ENCODE peak calls at places on chromosomes 6 and 20, in four cellular contexts. D is adrenal gland, S is stomach, H is IMR-90. C is an unnamed sample.

GRCh38 chr6:6870914-6871313 is 236.8 kb upstream of the RREB1 start:
- DNase-seq in D (no peak), S (no peak), H (no peak), C (no peak)

GRCh38 chr6:12137480-12137879 is 125.4 kb downstream of the HIVEP1 start:
- DNase-seq in D (peak; percentile 69), S (peak; percentile 52), H (peak; percentile 85), C (peak; percentile 56)

GRCh38 chr6:125201961-125202729 is 48.6 kb downstream of the TPD52L1 start:
- DNase-seq in D (peak; percentile 80), S (peak; percentile 67), H (peak; percentile 94), C (peak; percentile 52)

GRCh38 chr6:24951831-24952299 is 16.1 kb upstream of the RIPOR2 start:
- DNase-seq in D (no peak), S (no peak), H (no peak), C (no peak)

GRCh38 chr20:61779176-61779965 is 286.3 kb downstream of the TAF4 start:
- DNase-seq in D (no peak), S (no peak), H (no peak), C (no peak)

GRCh38 chr6:24574809-24575208 is 71.2 kb downstream of the KIAA0319 start:
- DNase-seq in D (no peak), S (no peak), H (no peak), C (no peak)

GRCh38 chr6:206264-206663 is 86.0 kb upstream of the DUSP22 start:
- DNase-seq in D (no peak), S (no peak), H (no peak), C (no peak)

GRCh38 chr6:166411721-166412151 is 29.0 kb upstream of the MPC1 start:
- DNase-seq in D (no peak), S (no peak), H (no peak), C (no peak)

GRCh38 chr6:26327450-26328264 is 37.3 kb upstream of the BTN3A2 start:
- DNase-seq in D (no peak), S (no peak), H (peak; percentile 81), C (no peak)

GRCh38 chr6:111105578-111105977 is 18.3 kb downstream of the SLC16A10 start:
- DNase-seq in D (peak; percentile 82), S (peak; percentile 92), H (peak; percentile 31), C (peak; percentile 77)

GRCh38 chr6:22152871-22153270 is 144.0 kb downstream of the PRL start:
- DNase-seq in D (no peak), S (no peak), H (no peak), C (no peak)

GRCh38 chr20:20549699-20550098 is 162.7 kb downstream of the RALGAPA2 start:
- DNase-seq in D (no peak), S (no peak), H (peak; percentile 73), C (no peak)

GRCh38 chr6:14474816-14475215 is 357.2 kb downstream of the CD83 start:
- DNase-seq in D (no peak), S (no peak), H (no peak), C (no peak)

GRCh38 chr6:124372076-124372475 is 568.4 kb downstream of the NKAIN2 start:
- DNase-seq in D (no peak), S (no peak), H (no peak), C (no peak)

GRCh38 chr6:54354608-54355007 is 46.4 kb downstream of the TINAG start:
- DNase-seq in D (no peak), S (no peak), H (no peak), C (no peak)

GRCh38 chr6:90406142-90406794 is 109.6 kb upstream of the BACH2 start:
- DNase-seq in D (no peak), S (no peak), H (peak; percentile 80), C (no peak)

GRCh38 chr20:24584538-24585356 is 115.3 kb downstream of the SYNDIG1 start:
- DNase-seq in D (no peak), S (no peak), H (peak; percentile 59), C (no peak)

GRCh38 chr6:64815718-64816117 is 891.3 kb downstream of the EYS start:
- DNase-seq in D (no peak), S (no peak), H (no peak), C (no peak)

GRCh38 chr6:122735618-122736017 is 43.9 kb upstream of the FABP7 start:
- DNase-seq in D (no peak), S (no peak), H (no peak), C (no peak)

GRCh38 chr20:20796766-20797415 is 84.4 kb upstream of the RALGAPA2 start:
- DNase-seq in D (no peak), S (no peak), H (no peak), C (no peak)

GRCh38 chr20:33777831-33778230 is 33.3 kb upstream of the CHMP4B start:
- DNase-seq in D (no peak), S (no peak), H (no peak), C (no peak)

GRCh38 chr6:72819609-72820008 is 197.7 kb downstream of the KCNQ5 start:
- DNase-seq in D (no peak), S (no peak), H (no peak), C (peak; percentile 14)

GRCh38 chr6:14726816-14727493 is 518.9 kb upstream of the JARID2 start:
- DNase-seq in D (no peak), S (no peak), H (peak; percentile 23), C (no peak)

GRCh38 chr20:58790440-58790839 is 60.3 kb downstream of the GNAS-AS1 start:
- DNase-seq in D (no peak), S (no peak), H (no peak), C (no peak)

GRCh38 chr20:25173321-25173720 is 22.2 kb upstream of the ENTPD6 start:
- DNase-seq in D (no peak), S (no peak), H (no peak), C (no peak)

GRCh38 chr20:59386819-59387218 is 86.4 kb downstream of the EDN3 start:
- DNase-seq in D (no peak), S (no peak), H (no peak), C (no peak)

DNA sequence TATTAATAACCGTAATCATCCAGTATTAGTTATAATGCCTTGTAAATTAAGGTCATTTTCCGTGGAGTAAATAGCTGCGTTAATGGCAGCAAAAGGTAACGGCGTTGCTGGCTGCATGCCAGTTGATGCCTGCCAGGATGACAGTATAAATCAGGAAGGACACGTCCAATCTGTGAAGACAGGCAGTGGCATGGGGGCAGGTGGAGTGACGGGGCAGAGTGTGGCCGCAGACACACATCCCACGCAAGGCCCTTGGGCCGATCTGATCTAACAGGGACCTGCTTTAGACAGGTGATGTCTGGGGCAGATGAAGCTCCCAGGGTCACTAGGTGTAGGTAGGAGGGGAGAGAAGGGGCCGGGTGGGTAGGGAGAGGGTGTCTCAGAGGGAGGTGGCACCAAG is 49.1 kb downstream of the KCNB1 start:
- DNase-seq in D (no peak), S (no peak), H (no peak), C (no peak)
- TF ChIP-seq POLR2A in D (no peak), S (no peak), H (no peak), C (no peak)

DNA sequence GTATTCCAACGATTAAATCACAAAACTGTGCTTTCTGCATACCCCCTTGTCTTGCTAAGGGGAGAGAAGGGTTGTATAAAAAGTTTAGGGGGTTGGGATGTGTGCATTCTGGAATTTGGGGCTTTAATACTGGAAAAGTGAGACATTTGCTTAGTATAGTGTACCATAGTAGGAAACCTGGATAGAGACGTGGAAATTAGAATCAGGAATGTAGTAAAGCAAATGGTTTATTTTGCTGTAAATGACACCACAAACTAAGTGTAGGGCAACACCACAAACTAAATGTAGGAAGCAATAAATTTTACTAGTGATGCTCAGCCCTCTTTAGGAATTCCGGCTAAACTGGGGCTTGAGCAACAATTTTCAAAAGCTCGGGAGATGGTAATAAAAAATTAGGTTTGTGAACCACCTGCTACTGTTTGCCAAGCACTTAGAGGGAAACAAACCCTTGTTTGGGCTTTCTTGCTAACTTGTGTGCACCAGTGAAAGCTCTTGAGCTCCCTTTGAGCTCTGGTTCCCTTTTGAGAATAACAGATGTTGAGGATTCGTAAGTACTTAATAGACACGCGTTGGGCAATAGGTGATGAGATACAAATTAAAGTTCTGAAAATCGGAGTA is 13.8 kb downstream of the BRD2 start:
- DNase-seq in D (no peak), S (no peak), H (no peak), C (no peak)
- TF ChIP-seq POLR2A in D (no peak), S (no peak), H (peak; percentile 33), C (no peak)

DNA sequence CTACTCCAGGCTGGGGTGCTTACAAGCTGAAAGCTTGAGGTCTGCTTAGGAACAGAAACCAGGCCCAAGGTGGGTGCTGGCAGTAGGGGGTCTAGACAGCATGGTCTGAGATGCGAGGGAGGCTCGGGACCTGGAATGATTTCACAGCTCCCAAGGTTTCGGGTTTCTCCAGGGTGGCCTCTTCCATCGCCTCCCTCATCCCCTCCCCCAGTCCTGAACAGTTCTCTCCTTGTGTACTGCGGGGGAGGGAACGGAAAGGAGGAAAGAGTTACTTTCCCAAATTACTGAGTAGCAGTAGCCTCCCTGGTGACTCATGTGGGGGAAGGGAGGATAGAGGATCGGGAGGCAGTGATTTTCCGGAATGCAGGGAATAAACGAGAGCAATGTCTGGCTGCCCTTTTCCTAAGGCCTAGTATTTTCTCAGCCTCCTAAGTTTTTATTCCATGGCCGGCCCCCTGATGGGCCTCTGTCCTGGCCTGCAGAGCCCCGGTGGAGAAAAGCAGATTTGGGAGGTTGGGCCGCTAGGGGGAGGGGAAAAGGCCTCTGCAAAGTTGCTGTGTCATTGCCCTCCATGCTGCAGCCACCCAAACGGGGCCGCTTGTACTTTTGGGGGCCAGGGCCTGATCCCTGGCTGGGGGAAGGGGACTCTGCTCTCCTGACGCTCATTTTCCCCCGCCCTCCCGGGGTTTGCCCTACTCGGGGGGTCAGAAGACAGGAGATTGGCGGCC is 1.5 kb downstream of the BRD2 start:
- DNase-seq in D (peak; percentile 82), S (peak; percentile 76), H (peak; percentile 97), C (peak; percentile 69)
- TF ChIP-seq POLR2A in D (peak; percentile 80), S (no peak), H (peak; percentile 54), C (no peak)

GRCh38 chr20:31716818-31717477 is 5.7 kb downstream of the BCL2L1 start:
- DNase-seq in D (no peak), S (no peak), H (no peak), C (no peak)
- TF ChIP-seq POLR2A in D (no peak), S (no peak), H (no peak), C (no peak)

DNA sequence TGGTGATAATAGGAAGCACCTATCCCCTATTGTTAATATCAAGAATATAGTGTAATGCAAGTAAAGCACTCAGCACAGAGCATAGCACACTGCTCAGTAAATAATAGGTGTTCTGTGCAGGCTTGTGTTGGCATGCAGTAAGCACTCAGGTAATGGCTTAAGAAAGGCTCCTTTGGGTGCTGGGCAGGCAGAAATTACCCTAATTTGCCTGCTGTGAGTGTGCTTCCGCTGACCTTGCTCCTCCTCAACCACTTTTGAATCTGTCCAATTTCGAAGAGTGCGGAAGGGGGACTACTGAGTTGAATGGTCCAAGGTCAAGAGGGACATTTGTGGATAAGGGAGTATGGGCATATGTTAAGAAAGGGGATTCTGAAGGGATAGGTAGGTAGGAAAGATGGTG is 15.4 kb downstream of the SRSF3 start:
- DNase-seq in D (no peak), S (no peak), H (no peak), C (no peak)
- TF ChIP-seq POLR2A in D (no peak), S (no peak), H (no peak), C (no peak)

GRCh38 chr6:96897396-96898240 is at the start of gene NDUFAF4:
- DNase-seq in D (peak; percentile 97), S (peak; percentile 98), H (peak; percentile 90), C (peak; percentile 95)
- TF ChIP-seq POLR2A in D (peak; percentile 70), S (no peak), H (peak; percentile 77), C (no peak)

GRCh38 chr20:31682927-31683326 is 39.7 kb downstream of the BCL2L1 start:
- DNase-seq in D (no peak), S (no peak), H (no peak), C (no peak)
- TF ChIP-seq POLR2A in D (no peak), S (no peak), H (no peak), C (no peak)

GRCh38 chr6:36967757-36968156 is 13.2 kb downstream of the PI16 start:
- DNase-seq in D (no peak), S (no peak), H (no peak), C (no peak)
- TF ChIP-seq POLR2A in D (no peak), S (no peak), H (no peak), C (no peak)